ENCODE peak calls at places on chromosomes 2 and 18, in ten cellular contexts. U, A, P, Z, K, H, G, W, O and V are unnamed samples. For H3K4me1 and H3K36me3, the result is how much of the 10 kb centered on the place peaks cover.

GRCh38 chr2:241194811-241195210 is 6.3 kb downstream of the ANO7 start:
- DNase-seq in H (no peak), A (no peak), U (no peak), P (no peak), Z (no peak), G (no peak), O (no peak), K (no peak), W (no peak), V (no peak)

GRCh38 chr2:14424478-14425390 is 207.8 kb upstream of the LRATD1 start:
- DNase-seq in W (no peak), O (no peak), K (no peak), Z (no peak), G (no peak), U (no peak), A (no peak), P (no peak), H (no peak), V (no peak)

GRCh38 chr2:45681675-45682074 is 30.2 kb downstream of the PRKCE start:
- DNase-seq in W (peak), G (no peak), H (peak), Z (no peak), O (no peak), A (peak), P (peak), U (peak), K (peak), V (peak)

GRCh38 chr2:100293341-100294161 is 28.8 kb downstream of the LONRF2 start:
- DNase-seq in H (no peak), K (no peak), P (no peak), G (no peak), W (no peak), O (no peak), A (no peak), U (no peak), Z (no peak), V (no peak)

GRCh38 chr2:119206201-119206600 is 17.4 kb upstream of the STEAP3 start:
- DNase-seq in G (no peak), P (no peak), W (no peak), U (no peak), H (no peak), Z (no peak), K (no peak), A (no peak), O (no peak), V (no peak)

GRCh38 chr2:241989074-241989473 is 119.5 kb downstream of the RTP5 start:
- DNase-seq in K (no peak), O (no peak), W (no peak), A (no peak), Z (no peak), G (no peak), U (no peak), H (no peak), P (no peak), V (peak)

GRCh38 chr2:129058981-129059380 is 740.3 kb upstream of the HS6ST1 start:
- DNase-seq in W (no peak), A (no peak), U (no peak), O (no peak), Z (no peak), P (no peak), G (no peak), H (no peak), K (no peak), V (no peak)

GRCh38 chr2:30122362-30122761 is 24.4 kb upstream of the YPEL5 start:
- DNase-seq in G (no peak), O (no peak), H (no peak), A (no peak), K (no peak), W (no peak), P (no peak), Z (no peak), U (no peak), V (no peak)

GRCh38 chr2:194100201-194100600 is 1556.8 kb upstream of the SLC39A10 start:
- DNase-seq in Z (no peak), A (no peak), P (no peak), G (no peak), K (no peak), W (no peak), U (no peak), H (no peak), O (no peak), V (no peak)

GRCh38 chr2:188811522-188811921 is 162.7 kb upstream of the COL3A1 start:
- DNase-seq in W (no peak), H (no peak), O (no peak), G (no peak), A (peak), K (peak), P (no peak), U (no peak), Z (no peak), V (no peak)

GRCh38 chr2:36163520-36164239 is 191.9 kb upstream of the CRIM1 start:
- DNase-seq in Z (no peak), U (no peak), A (no peak), H (no peak), W (no peak), P (no peak), O (no peak), G (no peak), K (no peak), V (no peak)

GRCh38 chr2:25445464-25445863 is 103.7 kb upstream of the DNMT3A start:
- DNase-seq in P (peak), Z (peak), K (no peak), W (no peak), H (no peak), G (no peak), O (no peak), U (no peak), A (no peak), V (no peak)

GRCh38 chr18:46166261-46166970 is 62.2 kb downstream of the HAUS1 start:
- DNase-seq in H (no peak), P (no peak), G (no peak), A (no peak), U (no peak), Z (no peak), K (no peak), W (no peak), O (no peak), V (no peak)

GRCh38 chr2:37615808-37616673 is 55.4 kb downstream of the CDC42EP3 start:
- DNase-seq in U (no peak), A (no peak), Z (no peak), K (no peak), H (no peak), W (no peak), P (no peak), G (peak), O (peak), V (peak)

GRCh38 chr2:180695570-180695969 is 284.8 kb upstream of the UBE2E3 start:
- DNase-seq in P (no peak), H (no peak), O (no peak), W (no peak), Z (no peak), K (no peak), A (no peak), G (no peak), U (no peak), V (no peak)

GRCh38 chr18:13452448-13452811 is 233.9 kb downstream of the LDLRAD4 start:
- DNase-seq in O (no peak), H (peak), W (no peak), Z (no peak), P (no peak), U (peak), A (peak), K (no peak), G (peak), V (no peak)

GRCh38 chr2:98730851-98731708 is at the start of gene MGAT4A:
- DNase-seq in U (peak), G (peak), O (peak), P (peak), Z (no peak), A (peak), H (peak), K (peak), W (no peak), V (no peak)

GRCh38 chr2:229610359-229610758 is 104.0 kb downstream of the DNER start:
- DNase-seq in P (no peak), O (no peak), Z (no peak), W (no peak), H (no peak), A (no peak), G (no peak), U (no peak), K (no peak), V (no peak)

GRCh38 chr2:193219413-193219812 is 1024.7 kb upstream of the TMEFF2 start:
- DNase-seq in A (no peak), O (no peak), Z (no peak), G (no peak), K (no peak), U (no peak), W (no peak), H (no peak), P (no peak), V (no peak)

GRCh38 chr2:240396623-240397541 is 38.6 kb upstream of the GPC1 start:
- DNase-seq in W (no peak), A (no peak), U (no peak), P (no peak), G (peak), O (no peak), K (peak), H (peak), Z (no peak), V (peak)

GRCh38 chr2:185144159-185144919 is 546.0 kb downstream of the ZNF804A start:
- DNase-seq in Z (no peak), H (no peak), P (no peak), W (no peak), A (no peak), K (no peak), O (no peak), G (no peak), U (no peak), V (no peak)

GRCh38 chr18:3554091-3554601 is 104.2 kb downstream of the TGIF1 start:
- DNase-seq in O (no peak), K (no peak), P (peak), U (no peak), H (no peak), A (no peak), G (no peak), Z (peak), W (no peak), V (no peak)

GRCh38 chr18:2656237-2657042 is 914 bp downstream of the SMCHD1 start:
- DNase-seq in A (peak), G (peak), U (peak), O (peak), W (no peak), K (peak), H (peak), Z (no peak), P (peak), V (peak)

GRCh38 chr2:189913851-189914250 is 129.6 kb downstream of the PMS1 start:
- DNase-seq in G (no peak), Z (no peak), K (no peak), W (no peak), U (no peak), H (no peak), P (no peak), O (no peak), A (no peak), V (no peak)

DNA sequence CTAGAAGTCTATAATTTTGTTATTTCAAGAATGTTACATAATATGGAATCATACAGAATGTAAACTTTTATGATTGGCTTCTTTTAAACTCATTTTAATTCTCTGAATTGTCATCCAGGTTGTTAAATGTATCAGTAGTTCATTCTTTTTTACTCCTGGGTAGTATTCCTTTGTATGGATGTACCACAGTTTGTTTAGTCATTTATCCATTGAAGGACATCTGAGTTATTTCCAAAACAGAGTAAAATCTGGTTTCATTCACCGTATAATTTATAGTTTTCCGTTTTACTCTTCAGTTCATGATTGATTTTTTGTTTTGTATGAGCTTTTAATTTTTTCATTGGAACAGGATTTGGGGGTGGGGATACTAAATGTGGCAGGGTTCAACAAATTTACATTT is 132.4 kb downstream of the PMS1 start:
- DNase-seq in W (no peak), Z (no peak), K (no peak), G (no peak), A (no peak), U (no peak), P (no peak), O (no peak), H (no peak), V (no peak)
- H3K4me1 ChIP-seq in W (under half), Z (under half), K (under half), G (under half), A (under half), U (under half), P (under half), O (under half), H (under half), V (under half)

GRCh38 chr2:46995844-46996243 is 80.2 kb upstream of the MCFD2 start:
- DNase-seq in K (no peak), Z (no peak), O (no peak), U (no peak), H (no peak), P (no peak), A (no peak), W (no peak), G (no peak), V (no peak)
- H3K36me3 ChIP-seq in K (under half), Z (half or more), O (under half), U (under half), H (half or more), P (under half), A (under half), W (under half), G (under half), V (half or more)

DNA sequence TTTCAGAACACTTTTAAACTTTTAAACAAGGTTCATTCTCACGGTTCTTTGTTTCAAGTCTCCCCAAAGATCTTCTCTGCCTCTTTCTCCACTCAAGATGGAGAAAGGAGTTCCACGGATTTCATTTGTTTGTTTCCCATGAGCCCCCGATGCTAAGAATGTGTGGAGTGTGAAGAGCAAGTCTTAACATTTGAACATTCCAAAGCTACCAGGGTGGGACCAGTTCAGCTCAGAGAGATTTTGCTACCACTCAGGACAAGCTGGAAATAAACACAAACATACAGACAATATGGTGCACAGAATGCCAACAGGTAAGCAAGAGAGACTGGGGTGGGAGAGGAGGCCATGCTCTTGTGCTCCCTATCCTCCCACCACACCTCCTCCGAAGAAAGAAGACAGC is 56.7 kb downstream of the SPRED2 start:
- DNase-seq in G (no peak), A (no peak), U (no peak), O (no peak), K (no peak), Z (no peak), W (no peak), P (no peak), H (no peak), V (no peak)
- H3K4me1 ChIP-seq in G (under half), A (under half), U (half or more), O (half or more), K (under half), Z (under half), W (half or more), P (half or more), H (under half), V (under half)

GRCh38 chr2:9445089-9445488 is 21.6 kb downstream of the CPSF3 start:
- DNase-seq in W (no peak), A (no peak), K (no peak), H (no peak), O (no peak), U (no peak), G (no peak), Z (no peak), P (no peak), V (no peak)
- H3K36me3 ChIP-seq in W (under half), A (under half), K (under half), H (half or more), O (under half), U (under half), G (half or more), Z (half or more), P (under half), V (half or more)

GRCh38 chr2:238431431-238431830 is 4.7 kb downstream of the ASB1 start:
- DNase-seq in W (no peak), H (peak), A (no peak), Z (no peak), U (no peak), O (no peak), G (no peak), K (no peak), P (no peak), V (no peak)
- H3K4me1 ChIP-seq in W (under half), H (under half), A (under half), Z (under half), U (under half), O (under half), G (under half), K (under half), P (half or more), V (half or more)

GRCh38 chr18:12424252-12424651 is 16.5 kb downstream of the PRELID3A start:
- DNase-seq in O (no peak), H (no peak), W (no peak), K (no peak), A (no peak), Z (no peak), U (no peak), G (no peak), P (no peak), V (no peak)
- H3K36me3 ChIP-seq in O (under half), H (under half), W (under half), K (under half), A (under half), Z (under half), U (under half), G (under half), P (under half), V (under half)

GRCh38 chr18:7726522-7726921 is 159.4 kb downstream of the PTPRM start:
- DNase-seq in Z (no peak), H (no peak), P (no peak), A (no peak), W (no peak), K (no peak), U (no peak), O (no peak), G (no peak), V (no peak)
- H3K4me1 ChIP-seq in Z (under half), H (under half), P (under half), A (under half), W (under half), K (under half), U (half or more), O (under half), G (under half), V (under half)